ENCODE peak calls at places on chromosomes 2 and 18, in six cellular contexts. H, T, C, O, Q and A are unnamed samples.
A peak's percentile ranks its signal among the peaks of the same experiment; 100 is the strongest.

GRCh38 chr2:98948956-98949739 is 13.1 kb upstream of the CRACDL start:
- DNase-seq in C (no peak), H (no peak), O (no peak), T (peak; percentile 35), Q (no peak), A (no peak)

GRCh38 chr2:10614940-10615339 is 74.8 kb downstream of the NOL10 start:
- DNase-seq in H (no peak), C (peak; percentile 80), O (no peak), Q (no peak), T (peak; percentile 68), A (peak; percentile 9)

GRCh38 chr2:159131882-159132281 is 154.6 kb downstream of the WDSUB1 start:
- DNase-seq in C (peak; percentile 79), O (peak; percentile 54), T (peak; percentile 77), H (no peak), Q (no peak), A (peak; percentile 71)

GRCh38 chr2:189540551-189540950 is 40.0 kb downstream of the SLC40A1 start:
- DNase-seq in O (no peak), T (peak; percentile 79), Q (no peak), H (peak; percentile 62), C (no peak), A (no peak)

GRCh38 chr2:64751286-64752260 is 97.9 kb upstream of the SERTAD2 start:
- DNase-seq in C (peak; percentile 61), T (peak; percentile 90), H (peak; percentile 88), O (no peak), Q (no peak), A (peak; percentile 98)

GRCh38 chr2:100653449-100654045 is 90.8 kb downstream of the PDCL3 start:
- DNase-seq in T (no peak), C (no peak), O (no peak), Q (peak; percentile 73), H (no peak), A (no peak)

GRCh38 chr2:158969162-158969716 is 799 bp downstream of the TANC1 start:
- DNase-seq in Q (no peak), C (no peak), H (no peak), T (no peak), O (no peak), A (no peak)

GRCh38 chr2:46181789-46182530 is 115.2 kb upstream of the EPAS1 start:
- DNase-seq in Q (no peak), O (no peak), H (no peak), C (no peak), T (no peak), A (no peak)

GRCh38 chr18:36349552-36349951 is 52.0 kb downstream of the FHOD3 start:
- DNase-seq in C (no peak), T (no peak), O (no peak), H (no peak), Q (no peak), A (no peak)

GRCh38 chr2:183371545-183371944 is 247.3 kb downstream of the NUP35 start:
- DNase-seq in Q (no peak), C (peak; percentile 1), T (no peak), O (no peak), H (no peak), A (no peak)

GRCh38 chr2:192195548-192196418 is 1.1 kb upstream of the TMEFF2 start:
- DNase-seq in T (no peak), C (peak; percentile 24), O (no peak), Q (no peak), H (no peak), A (peak; percentile 44)

GRCh38 chr2:179107737-179108136 is 57.8 kb upstream of the CCDC141 start:
- DNase-seq in T (no peak), H (peak; percentile 73), C (peak; percentile 15), O (no peak), Q (no peak), A (no peak)

GRCh38 chr2:237687666-237688065 is 60.3 kb downstream of the LRRFIP1 start:
- DNase-seq in O (peak; percentile 99), C (peak; percentile 100), T (peak; percentile 99), Q (peak; percentile 93), H (peak; percentile 42), A (peak; percentile 94)

GRCh38 chr2:129189617-129190016 is 789.8 kb upstream of the RAB6C start:
- DNase-seq in Q (no peak), O (no peak), H (no peak), C (no peak), T (no peak), A (no peak)

GRCh38 chr18:55763298-55763697 is 175.3 kb upstream of the TCF4 start:
- DNase-seq in H (peak; percentile 37), T (peak; percentile 72), O (no peak), Q (no peak), C (peak; percentile 30), A (peak; percentile 31)

GRCh38 chr2:106851055-106851454 is 34.9 kb downstream of the ST6GAL2 start:
- DNase-seq in Q (no peak), O (no peak), C (no peak), T (no peak), H (no peak), A (no peak)

GRCh38 chr2:37322368-37322767 is 2.3 kb downstream of the PRKD3 start:
- DNase-seq in H (no peak), T (no peak), Q (no peak), O (no peak), C (peak; percentile 49), A (peak; percentile 34)

GRCh38 chr18:59308201-59309014 is 10.0 kb downstream of the CPLX4 start:
- DNase-seq in O (peak; percentile 19), T (peak; percentile 54), C (peak; percentile 62), Q (peak; percentile 1), H (peak; percentile 59), A (peak; percentile 88)

GRCh38 chr2:3044587-3045317 is 332.9 kb downstream of the EIPR1 start:
- DNase-seq in H (peak; percentile 5), C (no peak), Q (no peak), T (no peak), O (no peak), A (no peak)

GRCh38 chr2:191941376-191941775 is 94.5 kb upstream of the CAVIN2 start:
- DNase-seq in H (no peak), O (no peak), T (no peak), C (no peak), Q (no peak), A (no peak)

GRCh38 chr2:108971661-108972566 is 17.1 kb downstream of the EDAR start:
- DNase-seq in H (no peak), T (peak; percentile 83), Q (no peak), O (no peak), C (peak; percentile 21), A (peak; percentile 80)

GRCh38 chr18:28766721-28767120 is 589.8 kb upstream of the CDH2 start:
- DNase-seq in O (no peak), H (no peak), T (no peak), C (no peak), Q (no peak), A (no peak)

GRCh38 chr18:59323931-59324622 is 5.6 kb upstream of the CPLX4 start:
- DNase-seq in T (peak; percentile 68), C (no peak), Q (no peak), H (no peak), O (no peak), A (peak; percentile 30)

GRCh38 chr2:196293751-196294486 is 122.5 kb upstream of the STK17B start:
- DNase-seq in H (peak; percentile 38), O (peak; percentile 65), T (peak; percentile 89), C (peak; percentile 90), Q (no peak), A (peak; percentile 85)

GRCh38 chr18:30192216-30192615 is 850.3 kb downstream of the DSC3 start:
- DNase-seq in H (no peak), T (no peak), Q (no peak), C (no peak), O (no peak), A (no peak)

GRCh38 chr2:47269316-47270232 is 114.5 kb upstream of the STPG4 start:
- DNase-seq in C (peak; percentile 96), T (peak; percentile 99), Q (no peak), H (peak; percentile 40), O (peak; percentile 95), A (peak; percentile 94)